ENCODE peak calls at places on chromosomes 3 and 15, in five cellular contexts. C is neuronal stem cell, L is mesenchymal stem cell, R is IMR-90, I is H1. Z is an unnamed sample.

GRCh38 chr3:45596290-45596791 is 1.8 kb downstream of the LIMD1 start:
- DNase-seq in C (no peak), L (no peak), R (no peak), I (no peak), Z (no peak)

GRCh38 chr3:160678447-160678846 is 1.5 kb downstream of the ARL14 start:
- DNase-seq in C (no peak), L (no peak), R (no peak), I (no peak), Z (no peak)

GRCh38 chr3:177855021-177855420 is 657.7 kb upstream of the TBL1XR1 start:
- DNase-seq in C (no peak), L (no peak), R (no peak), I (no peak), Z (no peak)

GRCh38 chr15:25933456-25934158 is 70.5 kb upstream of the ATP10A start:
- DNase-seq in C (peak), L (peak), R (peak), I (peak), Z (peak)

GRCh38 chr3:51637941-51638471 is 33.0 kb upstream of the TEX264 start:
- DNase-seq in C (peak), L (peak), R (peak), I (peak), Z (peak)

GRCh38 chr15:39454189-39454986 is 126.5 kb upstream of the THBS1 start:
- DNase-seq in C (no peak), L (peak), R (peak), I (no peak), Z (no peak)

GRCh38 chr3:121748638-121749275 is 784 bp downstream of the GOLGB1 start:
- DNase-seq in C (no peak), L (peak), R (peak), I (no peak), Z (no peak)

GRCh38 chr3:103511891-103512290 is 1077.1 kb downstream of the ZPLD1 start:
- DNase-seq in C (no peak), L (no peak), R (no peak), I (no peak), Z (no peak)

GRCh38 chr3:59698091-59698490 is 648.3 kb upstream of the CFAP20DC start:
- DNase-seq in C (no peak), L (no peak), R (no peak), I (no peak), Z (no peak)

GRCh38 chr15:45431502-45431901 is 53.2 kb upstream of the GATM start:
- DNase-seq in C (no peak), L (no peak), R (no peak), I (no peak), Z (peak)

GRCh38 chr15:90062023-90062728 is 40.1 kb downstream of the IDH2 start:
- DNase-seq in C (peak), L (peak), R (no peak), I (peak), Z (peak)

GRCh38 chr3:184676927-184677326 is 34.9 kb downstream of the MAGEF1 start:
- DNase-seq in C (no peak), L (no peak), R (no peak), I (no peak), Z (no peak)
- H3K4me3 ChIP-seq in C (no peak), L (no peak), R (no peak), I (no peak), Z (no peak)

DNA sequence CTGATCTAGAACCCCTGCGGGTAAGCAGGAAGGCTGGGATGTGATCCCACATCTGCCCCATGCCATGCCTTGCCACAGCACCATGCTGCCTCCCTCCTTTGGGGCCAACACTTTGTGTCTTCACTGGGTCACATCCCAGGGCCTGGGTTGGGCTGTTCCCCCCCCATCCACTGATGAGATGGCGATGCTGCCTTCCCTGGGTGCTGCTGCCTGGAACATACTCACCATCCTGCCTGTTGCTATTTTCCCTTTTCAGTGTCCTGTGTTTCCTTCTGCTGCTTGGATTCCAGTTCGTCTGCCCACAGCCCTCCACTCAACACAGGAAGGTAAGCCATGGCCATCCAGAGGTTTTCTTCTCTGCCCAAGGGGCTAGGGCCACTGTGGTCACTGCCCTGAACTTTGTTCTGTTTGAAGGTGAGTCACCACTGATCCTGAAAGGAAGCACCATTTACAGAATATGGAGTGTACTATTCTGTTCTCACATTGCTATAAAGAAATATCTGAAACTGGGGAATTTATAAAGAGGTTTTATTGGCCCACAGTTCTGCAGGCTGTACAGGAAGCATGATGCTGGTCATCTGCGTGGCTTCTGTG is 39.4 kb downstream of the THSD4 start:
- DNase-seq in C (no peak), L (no peak), R (no peak), I (no peak), Z (no peak)
- H2BK15ac ChIP-seq in C (no peak), L (no peak), R (no peak), I (no peak), Z (no peak)

GRCh38 chr15:77503240-77503639 is 82.6 kb downstream of the HMG20A start:
- DNase-seq in C (no peak), L (no peak), R (no peak), I (no peak), Z (peak)
- H3K4me3 ChIP-seq in C (no peak), L (no peak), R (no peak), I (no peak), Z (no peak)

DNA sequence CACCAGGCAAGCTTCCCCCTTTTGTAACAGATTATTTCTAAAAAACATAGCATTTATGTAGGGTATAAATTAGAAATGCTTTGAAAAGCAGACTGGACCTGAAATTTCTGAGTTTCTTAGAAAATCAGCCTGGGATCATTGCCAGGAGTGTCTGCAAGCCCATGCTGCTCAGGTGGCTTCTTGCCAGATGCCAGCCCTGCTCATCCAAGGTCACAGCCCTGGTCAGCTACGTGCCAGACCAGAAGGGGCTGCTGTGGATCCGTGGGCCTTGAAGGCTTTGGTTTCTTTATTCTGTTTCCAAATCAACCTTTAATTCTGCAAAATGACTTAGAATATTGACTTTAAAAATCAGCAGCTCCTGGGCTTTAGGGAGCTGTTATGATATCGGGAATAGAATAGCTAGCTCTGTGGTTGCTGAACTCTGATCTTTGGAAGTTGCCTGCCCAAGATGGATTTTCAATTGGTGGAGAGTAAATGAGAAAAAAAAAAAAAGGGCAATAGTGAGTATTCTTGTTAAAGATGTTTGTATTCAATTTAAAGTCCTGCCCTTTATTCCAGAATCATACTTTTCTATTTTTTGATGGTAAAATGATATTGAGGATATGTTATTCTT is 370.1 kb upstream of the ONECUT1 start:
- DNase-seq in C (no peak), L (no peak), R (no peak), I (no peak), Z (no peak)
- H2BK15ac ChIP-seq in C (no peak), L (no peak), R (no peak), I (no peak), Z (no peak)

DNA sequence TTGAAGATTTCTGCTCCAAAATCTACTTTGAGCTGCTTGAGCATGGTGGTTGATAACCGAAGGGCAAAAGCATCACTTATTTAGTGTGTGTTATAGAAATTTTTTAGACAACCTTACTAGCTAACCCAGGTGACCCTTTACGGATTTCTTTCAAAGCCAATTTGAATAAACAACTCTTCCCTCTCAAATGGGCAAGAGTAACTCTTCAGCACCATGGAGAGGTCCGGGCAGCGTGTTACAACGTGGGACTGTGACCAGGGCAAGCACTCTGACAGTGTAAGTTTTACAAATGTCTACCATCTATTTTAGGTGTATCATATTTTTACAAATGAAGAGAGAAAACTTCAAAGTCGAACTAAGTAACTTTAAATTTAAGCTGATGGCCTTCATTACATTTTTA is 471.8 kb downstream of the MFSD1 start:
- DNase-seq in C (peak), L (peak), R (peak), I (no peak), Z (peak)
- H3K4me3 ChIP-seq in C (no peak), L (no peak), R (no peak), I (no peak), Z (no peak)

GRCh38 chr3:145522893-145523651 is 637.9 kb downstream of the PLOD2 start:
- DNase-seq in C (no peak), L (no peak), R (no peak), I (no peak), Z (no peak)
- H2BK15ac ChIP-seq in C (no peak), L (no peak), R (no peak), I (no peak), Z (no peak)

GRCh38 chr3:143163562-143163961 is 44.0 kb downstream of the CHST2 start:
- DNase-seq in C (no peak), L (no peak), R (no peak), I (no peak), Z (no peak)

GRCh38 chr3:143168518-143169192 is 49.1 kb downstream of the CHST2 start:
- DNase-seq in C (no peak), L (no peak), R (peak), I (no peak), Z (no peak)

GRCh38 chr3:143166376-143166775 is 46.8 kb downstream of the CHST2 start:
- DNase-seq in C (no peak), L (peak), R (no peak), I (no peak), Z (no peak)

GRCh38 chr3:143167956-143168355 is 48.4 kb downstream of the CHST2 start:
- DNase-seq in C (no peak), L (no peak), R (peak), I (no peak), Z (no peak)

DNA sequence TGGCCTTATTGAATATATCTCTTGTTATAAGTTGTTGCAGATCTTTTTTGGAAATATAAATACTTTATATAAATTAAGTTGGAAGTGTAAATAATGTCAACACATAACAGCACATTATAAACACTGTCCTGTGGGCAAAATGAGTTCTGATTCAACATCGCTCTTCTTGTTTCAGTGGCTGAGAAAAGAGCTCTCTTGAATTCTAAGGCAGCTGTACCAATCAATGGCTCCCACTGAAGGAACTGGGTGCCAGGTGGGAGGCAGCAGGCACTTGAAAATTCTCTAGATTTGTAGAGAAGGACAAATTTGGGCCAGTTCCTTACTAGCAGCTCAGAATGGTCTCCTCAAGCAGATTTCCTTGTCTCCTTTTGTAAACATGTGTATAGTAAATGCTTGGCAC is 45.6 kb downstream of the CHST2 start:
- DNase-seq in C (no peak), L (no peak), R (no peak), I (no peak), Z (no peak)
- H3K4me3 ChIP-seq in C (no peak), L (no peak), R (no peak), I (no peak), Z (no peak)

DNA sequence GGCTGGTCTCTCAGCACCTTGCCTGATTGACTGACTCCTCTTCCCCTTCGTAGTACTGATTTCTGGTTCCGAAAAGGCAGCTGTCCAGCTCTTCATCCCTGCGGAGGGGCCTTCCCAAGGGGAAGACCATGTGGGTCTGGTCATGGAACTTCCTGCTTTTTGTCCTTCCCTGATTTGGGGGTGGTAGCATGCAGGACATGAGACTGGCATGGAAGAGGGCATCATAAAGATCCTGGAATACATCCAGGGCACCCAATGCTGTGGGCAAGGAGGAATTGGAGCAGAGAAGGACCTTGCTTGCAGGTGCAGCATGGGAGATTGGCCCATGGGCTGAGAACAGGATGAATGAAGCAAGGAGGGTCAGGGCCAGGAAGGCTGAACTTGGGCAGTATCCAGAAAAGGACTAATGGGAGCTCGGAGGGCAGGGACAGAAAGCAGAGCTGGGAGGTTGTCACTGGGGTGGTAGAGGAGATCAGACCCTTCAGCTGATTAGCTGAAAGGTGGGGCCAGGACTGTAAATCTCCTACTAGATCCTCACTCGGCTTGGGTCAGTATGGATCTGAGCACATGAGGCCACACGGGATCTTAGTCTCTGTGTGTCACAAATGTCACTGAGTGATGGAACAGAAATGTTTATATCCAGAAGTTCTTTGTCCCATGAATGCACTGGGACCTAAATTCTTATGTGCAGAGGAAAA is 59.5 kb downstream of the AMOTL2 start:
- DNase-seq in C (no peak), L (no peak), R (no peak), I (no peak), Z (no peak)
- H2BK15ac ChIP-seq in C (peak), L (no peak), R (peak), I (peak), Z (no peak)